ENCODE peak calls at places on chromosomes 1 and 21, in five cellular contexts. V is stimulated activated CD8-positive, alpha-beta memory T cell treated with anti-CD3 and anti-CD28 coated beads, Interleukin-4, amount 100 ng/mL, for 1 hour; T is H4; D is stimulated activated CD4-positive, alpha-beta T cell treated with anti-CD3 and anti-CD28 coated beads, Interleukin-15, amount 100 ng/mL, for 1 hour; H is cardiac fibroblast. L is an unnamed sample.

GRCh38 chr1:113981962-113982931 is 3.0 kb downstream of the OLFML3 start:
- DNase-seq in V (no peak), T (peak), D (no peak), H (peak), L (peak)

GRCh38 chr1:246139745-246140182 is 367.3 kb downstream of the SMYD3 start:
- DNase-seq in V (no peak), T (peak), D (no peak), H (peak), L (peak)

GRCh38 chr21:33578214-33578613 is 10.3 kb downstream of the DONSON start:
- DNase-seq in V (no peak), T (no peak), D (no peak), H (peak), L (no peak)

GRCh38 chr1:45891087-45891486 is 87.7 kb downstream of the MAST2 start:
- DNase-seq in V (no peak), T (no peak), D (no peak), H (no peak), L (no peak)

GRCh38 chr1:230002164-230002803 is 64.8 kb upstream of the GALNT2 start:
- DNase-seq in V (no peak), T (no peak), D (no peak), H (peak), L (no peak)

GRCh38 chr1:29670752-29671151 is 434.4 kb downstream of the PTPRU start:
- DNase-seq in V (no peak), T (no peak), D (no peak), H (no peak), L (no peak)

GRCh38 chr1:5905431-5905830 is 86.8 kb downstream of the NPHP4 start:
- DNase-seq in V (no peak), T (no peak), D (no peak), H (no peak), L (no peak)

GRCh38 chr1:159999204-159999603 is 32.6 kb downstream of the PIGM start:
- DNase-seq in V (no peak), T (no peak), D (no peak), H (peak), L (no peak)

GRCh38 chr1:63448741-63449140 is 74.3 kb downstream of the ITGB3BP start:
- DNase-seq in V (no peak), T (no peak), D (no peak), H (peak), L (no peak)

GRCh38 chr1:166971252-166971651 is 4.1 kb downstream of the ILDR2 start:
- DNase-seq in V (no peak), T (no peak), D (no peak), H (no peak), L (no peak)

GRCh38 chr1:54559771-54560231 is 11.8 kb downstream of the ACOT11 start:
- DNase-seq in V (no peak), T (peak), D (no peak), H (no peak), L (no peak)

GRCh38 chr21:46634966-46635323 is 529 bp upstream of the PRMT2 start:
- DNase-seq in V (no peak), T (peak), D (no peak), H (peak), L (peak)

GRCh38 chr1:117555806-117556205 is 50.0 kb upstream of the TENT5C start:
- DNase-seq in V (no peak), T (no peak), D (no peak), H (no peak), L (no peak)

L was measured in AG08396.